ENCODE peak calls at places on chromosomes 13 and 19, in seven cellular contexts. One of them, this sample, is unnamed.

GRCh38 chr19:39405930-39406655 is 554 bp upstream of the ZFP36 start:
- DNase-seq in NCI-H1694: no peak
- DNase-seq in ELR: no peak
- DNase-seq in stimulated activated CD4-positive, alpha-beta T cell treated with anti-CD3 and anti-CD28 coated beads, TNF-alpha, amount 100 ng/mL, for 48 hours: peak; percentile 73
- DNase-seq in Caco-2: no peak
- DNase-seq in A172: no peak
- DNase-seq in T-helper 1 cell: peak; percentile 80
- DNase-seq in this sample: no peak

GRCh38 chr13:98741741-98742435 is 10.6 kb downstream of the SLC15A1 start:
- DNase-seq in NCI-H1694: no peak
- DNase-seq in ELR: no peak
- DNase-seq in stimulated activated CD4-positive, alpha-beta T cell treated with anti-CD3 and anti-CD28 coated beads, TNF-alpha, amount 100 ng/mL, for 48 hours: no peak
- DNase-seq in Caco-2: no peak
- DNase-seq in A172: no peak
- DNase-seq in T-helper 1 cell: no peak
- DNase-seq in this sample: no peak

GRCh38 chr19:16259385-16260159 is 61.9 kb downstream of the AP1M1 start:
- DNase-seq in NCI-H1694: no peak
- DNase-seq in ELR: no peak
- DNase-seq in stimulated activated CD4-positive, alpha-beta T cell treated with anti-CD3 and anti-CD28 coated beads, TNF-alpha, amount 100 ng/mL, for 48 hours: no peak
- DNase-seq in Caco-2: no peak
- DNase-seq in A172: no peak
- DNase-seq in T-helper 1 cell: no peak
- DNase-seq in this sample: no peak

GRCh38 chr13:92224052-92224821 is 825.8 kb downstream of the GPC5 start:
- DNase-seq in NCI-H1694: no peak
- DNase-seq in ELR: peak; percentile 0
- DNase-seq in stimulated activated CD4-positive, alpha-beta T cell treated with anti-CD3 and anti-CD28 coated beads, TNF-alpha, amount 100 ng/mL, for 48 hours: no peak
- DNase-seq in Caco-2: no peak
- DNase-seq in A172: peak; percentile 94
- DNase-seq in T-helper 1 cell: no peak
- DNase-seq in this sample: no peak

GRCh38 chr13:38012096-38012495 is 142.5 kb upstream of the TRPC4 start:
- DNase-seq in NCI-H1694: no peak
- DNase-seq in ELR: no peak
- DNase-seq in stimulated activated CD4-positive, alpha-beta T cell treated with anti-CD3 and anti-CD28 coated beads, TNF-alpha, amount 100 ng/mL, for 48 hours: no peak
- DNase-seq in Caco-2: no peak
- DNase-seq in A172: no peak
- DNase-seq in T-helper 1 cell: no peak
- DNase-seq in this sample: no peak

GRCh38 chr19:2139385-2140192 is 11.8 kb downstream of the AP3D1 start:
- DNase-seq in NCI-H1694: no peak
- DNase-seq in ELR: no peak
- DNase-seq in stimulated activated CD4-positive, alpha-beta T cell treated with anti-CD3 and anti-CD28 coated beads, TNF-alpha, amount 100 ng/mL, for 48 hours: no peak
- DNase-seq in Caco-2: no peak
- DNase-seq in A172: no peak
- DNase-seq in T-helper 1 cell: no peak
- DNase-seq in this sample: no peak

GRCh38 chr19:18109731-18110671 is 12.4 kb downstream of the MAST3 start:
- DNase-seq in NCI-H1694: no peak
- DNase-seq in ELR: peak; percentile 43
- DNase-seq in stimulated activated CD4-positive, alpha-beta T cell treated with anti-CD3 and anti-CD28 coated beads, TNF-alpha, amount 100 ng/mL, for 48 hours: no peak
- DNase-seq in Caco-2: peak; percentile 64
- DNase-seq in A172: no peak
- DNase-seq in T-helper 1 cell: peak; percentile 46
- DNase-seq in this sample: no peak

GRCh38 chr19:48436586-48436985 is 9.2 kb upstream of the GRWD1 start:
- DNase-seq in NCI-H1694: no peak
- DNase-seq in ELR: no peak
- DNase-seq in stimulated activated CD4-positive, alpha-beta T cell treated with anti-CD3 and anti-CD28 coated beads, TNF-alpha, amount 100 ng/mL, for 48 hours: no peak
- DNase-seq in Caco-2: no peak
- DNase-seq in A172: no peak
- DNase-seq in T-helper 1 cell: no peak
- DNase-seq in this sample: no peak

GRCh38 chr19:23823952-23824389 is 65.3 kb upstream of the ZNF681 start:
- DNase-seq in NCI-H1694: no peak
- DNase-seq in ELR: peak; percentile 52
- DNase-seq in stimulated activated CD4-positive, alpha-beta T cell treated with anti-CD3 and anti-CD28 coated beads, TNF-alpha, amount 100 ng/mL, for 48 hours: peak; percentile 9
- DNase-seq in Caco-2: peak; percentile 31
- DNase-seq in A172: peak; percentile 3
- DNase-seq in T-helper 1 cell: no peak
- DNase-seq in this sample: peak; percentile 87

GRCh38 chr19:38737921-38738731 is 6.1 kb downstream of the CAPN12 start:
- DNase-seq in NCI-H1694: no peak
- DNase-seq in ELR: no peak
- DNase-seq in stimulated activated CD4-positive, alpha-beta T cell treated with anti-CD3 and anti-CD28 coated beads, TNF-alpha, amount 100 ng/mL, for 48 hours: no peak
- DNase-seq in Caco-2: no peak
- DNase-seq in A172: no peak
- DNase-seq in T-helper 1 cell: no peak
- DNase-seq in this sample: no peak

GRCh38 chr19:40241809-40242384 is 15.4 kb upstream of the CCNP start:
- DNase-seq in NCI-H1694: no peak
- DNase-seq in ELR: no peak
- DNase-seq in stimulated activated CD4-positive, alpha-beta T cell treated with anti-CD3 and anti-CD28 coated beads, TNF-alpha, amount 100 ng/mL, for 48 hours: no peak
- DNase-seq in Caco-2: no peak
- DNase-seq in A172: no peak
- DNase-seq in T-helper 1 cell: no peak
- DNase-seq in this sample: no peak